ENCODE peak calls at places on chromosomes 1 and 21, in six cellular contexts. K is memory B cell; B is stimulated activated CD4-positive, alpha-beta T cell treated with anti-CD3 and anti-CD28 coated beads, Interleukin-1b, Interleukin-23, amount 100 ng/mL, for 24 hours; E is hippocampal formation; L is iPS-NIHi11; D is activated T-cell treated with anti-CD3 and anti-CD28 coated beads for 1 hour. T is an unnamed sample.

GRCh38 chr1:228876187-228876586 is 140.9 kb downstream of the RHOU start:
- DNase-seq in B (no peak), L (no peak), D (no peak), E (no peak), K (no peak), T (no peak)

GRCh38 chr1:1826356-1827088 is 48.3 kb upstream of the NADK start:
- DNase-seq in E (no peak), B (no peak), K (no peak), L (no peak), D (no peak), T (no peak)

GRCh38 chr1:33060579-33061083 is 20.3 kb upstream of the AZIN2 start:
- DNase-seq in L (no peak), E (peak; percentile 69), D (no peak), B (no peak), K (no peak), T (no peak)

GRCh38 chr1:220347654-220348175 is 75.5 kb upstream of the RAB3GAP2 start:
- DNase-seq in B (no peak), K (no peak), E (no peak), D (no peak), L (no peak), T (no peak)

GRCh38 chr1:39107891-39108290 is 81.7 kb downstream of the NDUFS5 start:
- DNase-seq in E (peak; percentile 44), B (no peak), L (no peak), D (no peak), K (no peak), T (no peak)

GRCh38 chr1:29959356-29959755 is 723.0 kb downstream of the PTPRU start:
- DNase-seq in L (no peak), K (no peak), D (no peak), E (no peak), B (no peak), T (no peak)

GRCh38 chr1:66947267-66947666 is 22.5 kb downstream of the MIER1 start:
- DNase-seq in E (no peak), B (no peak), K (no peak), L (no peak), D (no peak), T (no peak)

GRCh38 chr21:33975548-33976081 is 60.0 kb upstream of the ATP5PO start:
- DNase-seq in E (no peak), K (no peak), B (no peak), L (no peak), D (peak; percentile 25), T (no peak)

GRCh38 chr21:41342035-41342434 is 19.8 kb upstream of the MX2 start:
- DNase-seq in D (no peak), K (no peak), E (no peak), L (no peak), B (no peak), T (no peak)

GRCh38 chr21:43632373-43632905 is 26.8 kb downstream of the HSF2BP start:
- DNase-seq in L (no peak), K (no peak), D (no peak), B (no peak), E (no peak), T (no peak)

GRCh38 chr1:32500387-32501209 is 35.7 kb downstream of the ZBTB8B start:
- DNase-seq in D (no peak), L (peak; percentile 95), K (peak; percentile 28), B (no peak), E (peak; percentile 53), T (peak; percentile 34)

GRCh38 chr1:74504125-74505065 is 8.0 kb downstream of the LRRC53 start:
- DNase-seq in D (no peak), E (peak; percentile 60), L (peak; percentile 55), B (no peak), K (peak; percentile 15), T (peak; percentile 41)

T was measured in NCI-H1930.